ENCODE peak calls at places on chromosomes 13 and 19, in four cellular contexts. Y is esophagus squamous epithelium, Z is IMR-90, A is esophagus muscularis mucosa. R is an unnamed sample.

GRCh38 chr13:48001127-48001881 is at the start of gene SUCLA2:
- DNase-seq in Y (peak; percentile 52), Z (peak; percentile 82), A (peak; percentile 94), R (peak; percentile 76)

GRCh38 chr19:29831041-29831548 is 19.3 kb downstream of the CCNE1 start:
- DNase-seq in Y (no peak), Z (no peak), A (no peak), R (no peak)

GRCh38 chr19:15532779-15533521 is 24.6 kb downstream of the CYP4F22 start:
- DNase-seq in Y (no peak), Z (no peak), A (no peak), R (no peak)

GRCh38 chr13:97300871-97301270 is 78.7 kb downstream of the MBNL2 start:
- DNase-seq in Y (no peak), Z (no peak), A (no peak), R (no peak)

GRCh38 chr13:93903909-93904308 is 575.6 kb downstream of the DCT start:
- DNase-seq in Y (no peak), Z (peak; percentile 83), A (no peak), R (no peak)

GRCh38 chr13:27125357-27126282 is 46.0 kb downstream of the USP12 start:
- DNase-seq in Y (no peak), Z (no peak), A (no peak), R (no peak)

GRCh38 chr19:35845215-35846037 is 6.9 kb downstream of the NPHS1 start:
- DNase-seq in Y (no peak), Z (no peak), A (no peak), R (no peak)

GRCh38 chr19:6765738-6766356 is 1.4 kb downstream of the SH2D3A start:
- DNase-seq in Y (no peak), Z (no peak), A (no peak), R (peak; percentile 94)

GRCh38 chr19:45402469-45403070 is 2.3 kb downstream of the PPP1R13L start:
- DNase-seq in Y (no peak), Z (no peak), A (no peak), R (peak; percentile 53)

GRCh38 chr19:18364826-18365528 is 21.0 kb upstream of the GDF15 start:
- DNase-seq in Y (no peak), Z (peak; percentile 100), A (no peak), R (peak; percentile 82)

GRCh38 chr13:23610966-23611486 is 40.8 kb downstream of the TNFRSF19 start:
- DNase-seq in Y (no peak), Z (peak; percentile 53), A (no peak), R (no peak)

GRCh38 chr13:19805765-19806164 is 23.0 kb upstream of the PSPC1 start:
- DNase-seq in Y (no peak), Z (no peak), A (no peak), R (no peak)

GRCh38 chr19:2537544-2537943 is 61.6 kb downstream of the GADD45B start:
- DNase-seq in Y (no peak), Z (no peak), A (no peak), R (no peak)

GRCh38 chr13:108987488-108987887 is 358.1 kb downstream of the MYO16 start:
- DNase-seq in Y (no peak), Z (peak; percentile 62), A (no peak), R (no peak)

GRCh38 chr19:12802267-12803106 is 618 bp downstream of the THSD8 start:
- DNase-seq in Y (no peak), Z (no peak), A (no peak), R (no peak)

GRCh38 chr19:7869910-7870511 is 4.2 kb downstream of the PRR36 start:
- DNase-seq in Y (no peak), Z (peak; percentile 8), A (no peak), R (no peak)

GRCh38 chr19:52248256-52248655 is 21.1 kb upstream of the ZNF766 start:
- DNase-seq in Y (no peak), Z (peak; percentile 33), A (no peak), R (no peak)

GRCh38 chr13:74015137-74015536 is 119.1 kb downstream of the KLF12 start:
- DNase-seq in Y (no peak), Z (peak; percentile 39), A (no peak), R (no peak)

GRCh38 chr19:19539738-19540703 is 2.0 kb downstream of the CILP2 start:
- DNase-seq in Y (no peak), Z (peak; percentile 46), A (no peak), R (peak; percentile 90)

GRCh38 chr13:110507678-110508381 is 53.7 kb downstream of the RAB20 start:
- DNase-seq in Y (no peak), Z (no peak), A (no peak), R (no peak)

GRCh38 chr19:51356159-51356801 is 9.9 kb downstream of the ETFB start:
- DNase-seq in Y (no peak), Z (no peak), A (no peak), R (no peak)

GRCh38 chr19:15780595-15781418 is 6.7 kb upstream of the OR10H5 start:
- DNase-seq in Y (no peak), Z (no peak), A (peak; percentile 60), R (peak; percentile 90)

GRCh38 chr19:47509973-47510372 is 4.9 kb downstream of the NAPA start:
- DNase-seq in Y (no peak), Z (no peak), A (no peak), R (peak; percentile 48)

GRCh38 chr13:94209110-94209509 is 270.4 kb downstream of the DCT start:
- DNase-seq in Y (no peak), Z (no peak), A (no peak), R (no peak)

GRCh38 chr19:18998276-18998675 is 35.0 kb downstream of the SUGP2 start:
- DNase-seq in Y (no peak), Z (no peak), A (no peak), R (no peak)

GRCh38 chr13:79386125-79386822 is 19.8 kb downstream of the RBM26 start:
- DNase-seq in Y (no peak), Z (no peak), A (no peak), R (no peak)

GRCh38 chr13:37023871-37024270 is 23.3 kb downstream of the EXOSC8 start:
- DNase-seq in Y (no peak), Z (peak; percentile 70), A (no peak), R (no peak)

GRCh38 chr19:9914315-9915207 is 21.8 kb downstream of the OLFM2 start:
- DNase-seq in Y (no peak), Z (peak; percentile 77), A (no peak), R (peak; percentile 58)

GRCh38 chr13:67223024-67223423 is 7.1 kb downstream of the PCDH9 start:
- DNase-seq in Y (no peak), Z (peak; percentile 60), A (no peak), R (no peak)

GRCh38 chr13:23460309-23460708 is 26.8 kb upstream of the SACS start:
- DNase-seq in Y (no peak), Z (no peak), A (no peak), R (no peak)

GRCh38 chr19:14677464-14677863 is 2.8 kb upstream of the ADGRE3 start:
- DNase-seq in Y (no peak), Z (no peak), A (no peak), R (no peak)

GRCh38 chr13:112066624-112067004 is 335 bp upstream of the SOX1 start:
- DNase-seq in Y (no peak), Z (no peak), A (peak; percentile 91), R (peak; percentile 82)

GRCh38 chr13:114234645-114235421 is at the start of gene CDC16:
- DNase-seq in Y (peak; percentile 57), Z (peak; percentile 89), A (peak; percentile 97), R (peak; percentile 98)
- TF ChIP-seq POLR2A in Y (no peak), Z (peak; percentile 26), A (no peak), R (no peak)

GRCh38 chr13:34589581-34589980 is 352.5 kb upstream of the NBEA start:
- DNase-seq in Y (no peak), Z (no peak), A (no peak), R (no peak)
- TF ChIP-seq CTCF in Y (no peak), Z (no peak), A (no peak), R (no peak)

GRCh38 chr19:42335374-42335936 is 10.0 kb downstream of the MEGF8 start:
- DNase-seq in Y (no peak), Z (no peak), A (no peak), R (no peak)
- TF ChIP-seq POLR2A in Y (no peak), Z (no peak), A (no peak), R (no peak)

GRCh38 chr19:54889566-54889965 is 15.5 kb downstream of the FCAR start:
- DNase-seq in Y (no peak), Z (no peak), A (no peak), R (no peak)
- TF ChIP-seq CTCF in Y (no peak), Z (no peak), A (no peak), R (no peak)

GRCh38 chr19:41218615-41219507 is at the start of gene AXL:
- DNase-seq in Y (no peak), Z (peak; percentile 86), A (peak; percentile 94), R (peak; percentile 84)
- TF ChIP-seq POLR2A in Y (no peak), Z (peak; percentile 93), A (peak; percentile 54), R (no peak)

DNA sequence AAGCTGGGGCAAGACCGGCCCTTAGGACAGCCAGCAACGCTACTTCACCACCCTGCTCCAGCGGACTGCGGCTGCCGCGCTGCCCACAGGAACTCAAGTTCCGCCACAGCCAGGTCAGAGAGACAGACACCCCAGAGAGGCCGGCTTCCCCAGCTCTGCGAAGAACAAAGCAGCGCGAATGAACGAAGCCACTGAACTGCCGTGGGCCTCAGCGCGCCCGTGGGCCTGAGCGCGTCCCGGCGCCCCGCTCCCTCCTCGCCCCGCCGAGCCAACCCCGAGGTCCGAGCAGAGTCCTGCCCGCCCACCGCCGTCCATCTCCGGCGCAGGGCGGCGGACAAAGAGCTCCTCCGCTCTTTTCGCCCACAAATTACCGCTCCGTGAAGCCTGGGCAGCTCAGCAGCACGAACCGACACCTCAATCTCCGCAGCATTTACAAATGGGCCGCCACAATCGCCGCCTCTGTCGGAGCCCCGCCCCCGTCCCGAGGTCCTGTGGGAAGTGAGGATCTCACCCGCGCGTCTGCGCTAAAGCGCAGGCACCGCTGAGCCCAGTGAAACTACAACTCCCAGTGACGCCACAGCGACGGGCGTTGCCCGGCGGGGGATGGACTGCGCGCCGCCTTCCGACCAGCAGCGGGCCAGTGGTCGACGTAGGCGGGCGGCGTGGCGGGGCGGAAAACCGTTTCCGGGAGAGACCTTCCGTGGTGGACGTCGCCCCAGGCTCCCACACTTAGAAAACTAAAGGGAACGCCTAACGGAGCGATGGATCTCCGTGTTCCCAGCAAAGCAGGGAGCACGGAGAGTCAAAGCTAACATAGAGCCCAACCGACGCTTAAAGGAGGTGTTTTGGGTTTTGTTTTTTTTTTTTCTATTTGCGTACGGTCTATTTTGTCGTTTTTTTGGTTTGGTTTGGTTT is 158.7 kb downstream of the RNF17 start:
- DNase-seq in Y (peak; percentile 93), Z (peak; percentile 97), A (peak; percentile 99), R (peak; percentile 99)
- TF ChIP-seq CTCF in Y (no peak), Z (peak; percentile 6), A (peak; percentile 5), R (no peak)

DNA sequence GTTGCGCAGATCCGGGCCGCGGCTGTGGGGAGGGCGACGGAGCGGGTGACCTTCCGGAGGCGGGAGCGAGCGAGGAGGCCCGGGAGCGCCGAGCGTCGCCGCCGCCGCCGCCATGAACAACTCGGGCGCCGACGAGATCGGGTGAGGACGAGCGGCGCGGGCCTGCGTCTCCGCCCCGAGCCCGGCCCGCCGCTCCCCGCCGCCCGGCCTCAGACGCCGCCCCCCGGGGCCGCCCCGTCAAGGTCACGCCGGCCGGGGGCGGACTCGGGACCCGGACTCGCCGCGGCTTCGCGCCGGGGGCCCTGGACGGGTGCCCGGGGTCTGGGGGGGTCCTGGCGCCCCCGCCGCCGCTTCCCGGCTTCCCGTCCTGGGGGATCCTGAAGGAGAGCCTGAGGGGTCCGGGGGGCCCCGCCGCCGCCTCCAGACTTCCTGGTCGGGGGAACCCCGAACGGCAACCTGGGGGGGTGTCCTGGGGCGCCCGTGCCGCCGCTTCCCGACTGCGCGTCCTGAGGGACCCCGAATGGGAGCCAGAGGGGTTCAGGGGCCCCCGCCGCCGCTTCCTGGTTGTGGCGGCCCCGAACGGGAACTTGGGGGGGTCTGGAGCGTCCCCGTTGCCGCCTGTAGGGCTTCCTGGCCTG is 395 bp downstream of the DAZAP1 start:
- DNase-seq in Y (no peak), Z (no peak), A (no peak), R (no peak)
- TF ChIP-seq POLR2A in Y (no peak), Z (no peak), A (no peak), R (no peak)

GRCh38 chr19:5171711-5172110 is 168.9 kb downstream of the PTPRS start:
- DNase-seq in Y (no peak), Z (no peak), A (no peak), R (no peak)
- TF ChIP-seq CTCF in Y (no peak), Z (no peak), A (no peak), R (no peak)